ENCODE peak calls at places on chromosomes 11 and 22, in four cellular contexts. Y is T-cell, R is NCI-H82, W is NCI-H1105. T is an unnamed sample.

GRCh38 chr22:48889887-48890692 is 937.6 kb downstream of the BRD1 start:
- DNase-seq in Y (no peak), R (no peak), W (no peak), T (no peak)

GRCh38 chr22:49951986-49952896 is 8.3 kb upstream of the PIM3 start:
- DNase-seq in Y (no peak), R (no peak), W (no peak), T (no peak)

GRCh38 chr11:12085371-12086251 is 24.8 kb upstream of the MICAL2 start:
- DNase-seq in Y (no peak), R (no peak), W (no peak), T (no peak)

GRCh38 chr11:71564430-71564829 is 933 bp upstream of the KRTAP5-10 start:
- DNase-seq in Y (no peak), R (peak; percentile 53), W (no peak), T (no peak)

GRCh38 chr11:28799316-28799715 is 691.1 kb downstream of the METTL15 start:
- DNase-seq in Y (no peak), R (no peak), W (no peak), T (no peak)

GRCh38 chr22:29716814-29717213 is 3.0 kb upstream of the CABP7 start:
- DNase-seq in Y (no peak), R (peak; percentile 18), W (no peak), T (peak; percentile 69)

GRCh38 chr11:10067629-10068300 is 226.3 kb downstream of the SBF2 start:
- DNase-seq in Y (no peak), R (peak; percentile 80), W (no peak), T (no peak)

GRCh38 chr22:48894804-48895250 is 932.8 kb downstream of the BRD1 start:
- DNase-seq in Y (no peak), R (no peak), W (no peak), T (no peak)

GRCh38 chr11:74412733-74413359 is 14.6 kb upstream of the PGM2L1 start:
- DNase-seq in Y (no peak), R (no peak), W (no peak), T (no peak)

GRCh38 chr11:10695821-10696220 is 2.3 kb upstream of the IRAG1 start:
- DNase-seq in Y (no peak), R (no peak), W (no peak), T (no peak)

T was measured in RKO.